ENCODE peak calls at places on chromosomes 5 and 9, in seven cellular contexts. J, Q, N, Y, G, I and X are unnamed samples.

GRCh38 chr9:137046094-137046787 is at the start of gene NPDC1:
- DNase-seq in J (peak), Q (peak), N (peak), Y (peak), G (peak), I (peak), X (no peak)

GRCh38 chr5:40001796-40002195 is 577.0 kb upstream of the DAB2 start:
- DNase-seq in J (no peak), Q (no peak), N (no peak), Y (no peak), G (no peak), I (no peak), X (no peak)

GRCh38 chr9:120016231-120016630 is 563.7 kb downstream of the CDK5RAP2 start:
- DNase-seq in J (no peak), Q (no peak), N (no peak), Y (no peak), G (no peak), I (no peak), X (no peak)

GRCh38 chr5:80010754-80011392 is 19.8 kb upstream of the MTX3 start:
- DNase-seq in J (no peak), Q (no peak), N (no peak), Y (no peak), G (no peak), I (no peak), X (no peak)

GRCh38 chr5:181223729-181224389 is 778 bp downstream of the TRIM41 start:
- DNase-seq in J (no peak), Q (no peak), N (peak), Y (no peak), G (no peak), I (no peak), X (no peak)

GRCh38 chr5:65760504-65761275 is 38.7 kb downstream of the NLN start:
- DNase-seq in J (peak), Q (peak), N (peak), Y (peak), G (peak), I (no peak), X (no peak)

GRCh38 chr5:142976861-142977260 is 206.7 kb downstream of the ARHGAP26 start:
- DNase-seq in J (no peak), Q (no peak), N (no peak), Y (no peak), G (no peak), I (no peak), X (no peak)

GRCh38 chr9:292915-293314 is 78.2 kb downstream of the DOCK8 start:
- DNase-seq in J (no peak), Q (no peak), N (no peak), Y (no peak), G (no peak), I (no peak), X (no peak)

GRCh38 chr5:110268985-110269384 is 457.5 kb downstream of the TMEM232 start:
- DNase-seq in J (no peak), Q (no peak), N (no peak), Y (no peak), G (no peak), I (no peak), X (no peak)

GRCh38 chr9:69131682-69132081 is 42.4 kb upstream of the TJP2 start:
- DNase-seq in J (peak), Q (no peak), N (no peak), Y (no peak), G (no peak), I (no peak), X (no peak)

GRCh38 chr5:68436686-68437520 is 221.3 kb downstream of the PIK3R1 start:
- DNase-seq in J (no peak), Q (no peak), N (no peak), Y (no peak), G (no peak), I (no peak), X (no peak)

GRCh38 chr5:513216-514100 is 10.8 kb downstream of the SLC9A3 start:
- DNase-seq in J (no peak), Q (no peak), N (no peak), Y (no peak), G (no peak), I (no peak), X (no peak)

GRCh38 chr5:170681013-170681433 is 102.5 kb upstream of the GABRP start:
- DNase-seq in J (peak), Q (no peak), N (no peak), Y (peak), G (no peak), I (no peak), X (no peak)

GRCh38 chr9:133589454-133590227 is 19.5 kb downstream of the FAM163B start:
- DNase-seq in J (no peak), Q (no peak), N (no peak), Y (peak), G (no peak), I (peak), X (no peak)

GRCh38 chr5:81212211-81212687 is 20.9 kb upstream of the CKMT2 start:
- DNase-seq in J (no peak), Q (no peak), N (no peak), Y (no peak), G (no peak), I (no peak), X (no peak)

GRCh38 chr9:107000218-107000617 is 137.3 kb downstream of the ZNF462 start:
- DNase-seq in J (peak), Q (no peak), N (no peak), Y (no peak), G (no peak), I (no peak), X (no peak)

GRCh38 chr5:100777680-100778281 is 125.3 kb downstream of the ST8SIA4 start:
- DNase-seq in J (peak), Q (no peak), N (peak), Y (no peak), G (no peak), I (no peak), X (no peak)

GRCh38 chr9:33164138-33164809 is 2.9 kb downstream of the B4GALT1 start:
- DNase-seq in J (no peak), Q (no peak), N (no peak), Y (no peak), G (no peak), I (no peak), X (no peak)

GRCh38 chr9:16727452-16728127 is 142.9 kb downstream of the BNC2 start:
- DNase-seq in J (no peak), Q (no peak), N (no peak), Y (no peak), G (no peak), I (no peak), X (no peak)

GRCh38 chr9:126482361-126483044 is 131.2 kb upstream of the LMX1B start:
- DNase-seq in J (no peak), Q (no peak), N (no peak), Y (no peak), G (peak), I (no peak), X (no peak)

GRCh38 chr9:137278061-137278912 is 761 bp downstream of the TOR4A start:
- DNase-seq in J (no peak), Q (no peak), N (peak), Y (no peak), G (no peak), I (no peak), X (no peak)

GRCh38 chr5:148393390-148393741 is 9.6 kb downstream of the FBXO38 start:
- DNase-seq in J (no peak), Q (peak), N (no peak), Y (no peak), G (no peak), I (no peak), X (no peak)

GRCh38 chr5:148168246-148168645 is at the start of gene SPINK14:
- DNase-seq in J (no peak), Q (no peak), N (no peak), Y (no peak), G (no peak), I (no peak), X (no peak)

GRCh38 chr5:174733836-174734235 is 9.5 kb downstream of the MSX2 start:
- DNase-seq in J (no peak), Q (no peak), N (no peak), Y (no peak), G (no peak), I (no peak), X (no peak)

GRCh38 chr9:116951588-116952433 is 264.7 kb downstream of the TRIM32 start:
- DNase-seq in J (peak), Q (no peak), N (no peak), Y (no peak), G (no peak), I (no peak), X (peak)

GRCh38 chr9:123927625-123928308 is 2.2 kb downstream of the DENND1A start:
- DNase-seq in J (peak), Q (peak), N (peak), Y (no peak), G (no peak), I (no peak), X (no peak)

GRCh38 chr9:124248992-124249391 is 8.8 kb upstream of the NEK6 start:
- DNase-seq in J (no peak), Q (no peak), N (no peak), Y (no peak), G (no peak), I (no peak), X (no peak)

GRCh38 chr9:74838351-74838750 is 49.4 kb downstream of the TRPM6 start:
- DNase-seq in J (no peak), Q (no peak), N (no peak), Y (no peak), G (no peak), I (no peak), X (no peak)

GRCh38 chr9:120935383-120935857 is 8.8 kb upstream of the TRAF1 start:
- DNase-seq in J (peak), Q (peak), N (peak), Y (no peak), G (peak), I (no peak), X (peak)

GRCh38 chr9:104240890-104241289 is 146.8 kb downstream of the SMC2 start:
- DNase-seq in J (no peak), Q (no peak), N (no peak), Y (no peak), G (no peak), I (no peak), X (no peak)

GRCh38 chr9:117916291-117916690 is 212.1 kb downstream of the TLR4 start:
- DNase-seq in J (no peak), Q (no peak), N (no peak), Y (no peak), G (no peak), I (no peak), X (no peak)

GRCh38 chr5:55675119-55675518 is 37.0 kb downstream of the SLC38A9 start:
- DNase-seq in J (no peak), Q (no peak), N (no peak), Y (no peak), G (no peak), I (no peak), X (no peak)

GRCh38 chr9:87562062-87562461 is 64.4 kb downstream of the DAPK1 start:
- DNase-seq in J (no peak), Q (no peak), N (no peak), Y (no peak), G (no peak), I (no peak), X (no peak)

GRCh38 chr9:126407125-126407870 is 80.7 kb downstream of the MVB12B start:
- DNase-seq in J (no peak), Q (no peak), N (no peak), Y (no peak), G (no peak), I (no peak), X (no peak)

GRCh38 chr9:128819716-128820664 is 1.7 kb downstream of the ENDOG start:
- DNase-seq in J (no peak), Q (peak), N (peak), Y (no peak), G (peak), I (no peak), X (no peak)

GRCh38 chr5:180470361-180470760 is 23.8 kb upstream of the CNOT6 start:
- DNase-seq in J (no peak), Q (no peak), N (peak), Y (no peak), G (no peak), I (no peak), X (no peak)

GRCh38 chr9:6781476-6781875 is 23.7 kb downstream of the KDM4C start:
- DNase-seq in J (no peak), Q (no peak), N (no peak), Y (no peak), G (no peak), I (no peak), X (no peak)